ENCODE peak calls at places on chromosomes 12 and 14, in four cellular contexts. E is left lung, D is HCT116, V is left ventricle myocardium inferior. S is an unnamed sample.

GRCh38 chr14:23078692-23079116 is 16.2 kb downstream of the ACIN1 start:
- DNase-seq in E (no peak), D (no peak), V (no peak), S (no peak)

GRCh38 chr12:98418357-98419075 is 96.9 kb upstream of the TMPO start:
- DNase-seq in E (peak), D (no peak), V (peak), S (no peak)

GRCh38 chr12:116881325-116881866 is at the start of gene HRK:
- DNase-seq in E (no peak), D (no peak), V (no peak), S (no peak)

GRCh38 chr14:55846852-55847471 is 267.0 kb downstream of the KTN1 start:
- DNase-seq in E (no peak), D (no peak), V (no peak), S (peak)

GRCh38 chr12:95487024-95487423 is 13.1 kb downstream of the METAP2 start:
- DNase-seq in E (no peak), D (no peak), V (no peak), S (no peak)

GRCh38 chr12:107436376-107436775 is 249.2 kb upstream of the PWP1 start:
- DNase-seq in E (no peak), D (no peak), V (no peak), S (no peak)

GRCh38 chr12:115774148-115774905 is 503.2 kb downstream of the MED13L start:
- DNase-seq in E (no peak), D (peak), V (no peak), S (no peak)

GRCh38 chr12:62291888-62292760 is 31.9 kb downstream of the USP15 start:
- DNase-seq in E (peak), D (no peak), V (no peak), S (no peak)

GRCh38 chr14:95886366-95886765 is 9.7 kb downstream of the TUNAR start:
- DNase-seq in E (no peak), D (no peak), V (no peak), S (no peak)

GRCh38 chr12:118061011-118061875 is at the start of gene WSB2:
- DNase-seq in E (peak), D (no peak), V (peak), S (peak)

GRCh38 chr14:23326491-23327332 is 5.5 kb downstream of the PABPN1 start:
- DNase-seq in E (no peak), D (no peak), V (no peak), S (no peak)

GRCh38 chr12:132150780-132151144 is 6.5 kb downstream of the NOC4L start:
- DNase-seq in E (no peak), D (no peak), V (no peak), S (no peak)

GRCh38 chr12:89353188-89353822 is 1.0 kb upstream of the DUSP6 start:
- DNase-seq in E (peak), D (peak), V (peak), S (peak)

GRCh38 chr14:92897922-92898599 is 24.9 kb upstream of the CHGA start:
- DNase-seq in E (no peak), D (no peak), V (no peak), S (no peak)

GRCh38 chr12:56020437-56021189 is at the start of gene IKZF4:
- DNase-seq in E (no peak), D (no peak), V (no peak), S (no peak)

GRCh38 chr14:24710403-24711063 is 76.5 kb upstream of the GZMB start:
- DNase-seq in E (no peak), D (peak), V (peak), S (peak)

GRCh38 chr14:50762001-50762930 is 68.7 kb downstream of the NIN start:
- DNase-seq in E (no peak), D (no peak), V (no peak), S (no peak)

GRCh38 chr12:62698701-62699101 is 232.1 kb downstream of the MON2 start:
- DNase-seq in E (no peak), D (no peak), V (no peak), S (no peak)

GRCh38 chr14:93525691-93526451 is 95.1 kb downstream of the UNC79 start:
- DNase-seq in E (no peak), D (no peak), V (no peak), S (no peak)

GRCh38 chr14:73295198-73295796 is 58.0 kb downstream of the PAPLN start:
- DNase-seq in E (no peak), D (peak), V (no peak), S (no peak)

DNA sequence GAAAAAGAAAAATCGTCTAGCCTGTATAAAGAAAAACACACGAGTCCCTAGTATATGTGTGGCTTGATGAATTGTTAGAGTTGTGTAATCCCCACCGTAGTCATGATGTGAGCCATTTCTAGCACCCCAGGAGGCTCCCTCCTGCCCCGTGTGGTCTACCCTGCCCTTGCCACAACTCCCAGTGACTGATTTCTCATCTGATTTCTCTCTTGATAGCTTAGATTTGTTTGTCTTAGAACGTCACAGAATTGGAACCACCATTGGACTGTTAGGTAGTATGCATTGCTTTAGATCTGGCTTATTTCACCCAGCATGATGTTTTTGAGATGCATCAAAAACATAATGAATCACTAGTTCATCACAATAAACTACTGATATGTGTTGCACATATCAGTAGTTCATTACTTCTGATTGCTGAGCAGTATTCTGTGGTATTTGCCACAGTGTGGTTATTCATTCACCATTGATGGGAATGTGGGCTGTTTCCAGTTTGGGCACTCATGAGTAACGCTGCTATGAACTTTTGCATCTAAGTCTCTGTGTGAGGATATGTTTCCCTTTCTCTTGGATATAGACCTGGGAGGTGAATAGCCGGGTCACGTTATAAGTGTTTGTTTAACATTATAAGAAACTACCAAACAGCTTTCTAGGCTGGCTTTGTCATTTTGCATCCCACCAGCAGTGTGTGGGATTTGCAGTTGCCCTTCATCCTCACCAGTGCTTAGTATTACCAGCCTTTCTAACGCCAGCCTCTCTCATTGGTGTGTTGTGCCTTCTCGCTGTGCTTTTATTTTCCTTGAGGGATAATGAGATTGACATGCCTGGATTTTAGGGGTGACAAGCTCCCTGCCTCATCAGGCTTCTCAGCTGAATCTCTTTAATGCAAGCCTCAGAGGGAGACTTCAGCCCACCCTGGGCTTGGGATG is 31.9 kb upstream of the NCOR2 start:
- DNase-seq in E (no peak), D (no peak), V (no peak), S (no peak)
- TF ChIP-seq CTCF in E (no peak), D (peak), V (no peak), S (no peak)

GRCh38 chr14:99435327-99435726 is 45.3 kb downstream of the SETD3 start:
- DNase-seq in E (no peak), D (no peak), V (no peak), S (no peak)
- H3K4me3 ChIP-seq in E (no peak), D (no peak), V (no peak), S (no peak)

DNA sequence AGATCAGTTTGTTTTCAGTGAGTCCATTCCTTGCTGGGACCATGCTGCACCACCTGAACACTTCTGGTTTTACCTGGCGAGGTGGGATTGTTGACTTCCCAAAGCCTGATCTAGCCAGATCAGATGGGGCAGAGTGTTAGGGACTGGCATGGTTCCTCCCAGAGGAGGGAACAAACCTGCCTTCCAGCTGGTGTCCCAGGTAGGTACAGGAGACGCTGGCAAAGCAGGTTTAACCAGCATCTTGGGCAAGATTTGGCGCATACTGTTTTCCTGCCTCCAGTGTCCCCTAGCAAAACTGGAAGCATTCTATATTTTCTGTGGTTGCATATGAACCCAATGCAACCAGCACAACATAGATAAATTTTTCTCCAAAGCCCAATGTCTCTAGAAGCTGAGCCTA is 14.6 kb upstream of the FOS start:
- DNase-seq in E (no peak), D (no peak), V (no peak), S (no peak)
- H3K27ac ChIP-seq in E (no peak), D (no peak), V (no peak), S (no peak)

GRCh38 chr12:2797721-2798418 is 3.1 kb downstream of the FKBP4 start:
- DNase-seq in E (no peak), D (no peak), V (peak), S (no peak)
- TF ChIP-seq CTCF in E (no peak), D (peak), V (peak), S (no peak)

GRCh38 chr12:50928392-50928791 is 24.0 kb upstream of the HIGD1C start:
- DNase-seq in E (no peak), D (no peak), V (no peak), S (no peak)
- H3K4me3 ChIP-seq in E (peak), D (no peak), V (peak), S (peak)